ENCODE peak calls at places on chromosomes 13 and 19, in nine cellular contexts. W, K, S, T, R, E, C, H and X are unnamed samples. For H3K27me3, the result is how much of the 10 kb centered on the place peaks cover.

GRCh38 chr19:29942404-29943261 is 594 bp downstream of the URI1 start:
- DNase-seq in W (no peak), K (peak), S (peak), T (peak), R (peak), E (no peak), C (peak), H (peak), X (peak)

GRCh38 chr19:43525836-43526771 is 897 bp downstream of the ETHE1 start:
- DNase-seq in W (no peak), K (no peak), S (no peak), T (peak), R (peak), E (peak), C (peak), H (peak), X (peak)

GRCh38 chr19:51333836-51334460 is 8.0 kb downstream of the VSIG10L start:
- DNase-seq in W (no peak), K (no peak), S (no peak), T (no peak), R (no peak), E (no peak), C (no peak), H (no peak), X (peak)

GRCh38 chr19:47752440-47753211 is 7.3 kb downstream of the NOP53 start:
- DNase-seq in W (no peak), K (no peak), S (no peak), T (no peak), R (no peak), E (no peak), C (peak), H (no peak), X (no peak)

GRCh38 chr13:20525601-20526544 is at the start of gene CRYL1:
- DNase-seq in W (no peak), K (peak), S (peak), T (peak), R (peak), E (peak), C (peak), H (peak), X (peak)

GRCh38 chr13:46903748-46904147 is 6.9 kb upstream of the HTR2A start:
- DNase-seq in W (no peak), K (no peak), S (no peak), T (no peak), R (no peak), E (peak), C (no peak), H (no peak), X (no peak)

GRCh38 chr13:30802953-30803478 is 67.7 kb downstream of the ALOX5AP start:
- DNase-seq in W (no peak), K (peak), S (peak), T (peak), R (peak), E (peak), C (peak), H (peak), X (peak)

GRCh38 chr19:10189631-10190425 is 4.9 kb downstream of the DNMT1 start:
- DNase-seq in W (no peak), K (no peak), S (no peak), T (no peak), R (no peak), E (peak), C (no peak), H (no peak), X (no peak)

GRCh38 chr19:12723643-12724426 is at the start of gene TNPO2:
- DNase-seq in W (no peak), K (peak), S (peak), T (peak), R (peak), E (peak), C (peak), H (peak), X (no peak)

GRCh38 chr13:30872685-30873443 is 33.2 kb upstream of the MEDAG start:
- DNase-seq in W (no peak), K (no peak), S (no peak), T (peak), R (no peak), E (peak), C (no peak), H (no peak), X (peak)

GRCh38 chr19:18339703-18340102 is 695 bp upstream of the PGPEP1 start:
- DNase-seq in W (no peak), K (no peak), S (no peak), T (peak), R (peak), E (peak), C (no peak), H (no peak), X (no peak)

GRCh38 chr13:108352599-108352998 is 83.1 kb downstream of the TNFSF13B start:
- DNase-seq in W (no peak), K (no peak), S (no peak), T (no peak), R (no peak), E (no peak), C (no peak), H (no peak), X (no peak)

GRCh38 chr13:41859555-41859954 is 101.4 kb downstream of the VWA8 start:
- DNase-seq in W (no peak), K (no peak), S (no peak), T (no peak), R (no peak), E (no peak), C (no peak), H (no peak), X (no peak)

GRCh38 chr13:30119476-30119875 is 187.9 kb downstream of the KATNAL1 start:
- DNase-seq in W (no peak), K (no peak), S (peak), T (no peak), R (no peak), E (peak), C (peak), H (no peak), X (no peak)

GRCh38 chr13:113832631-113833030 is 31.2 kb downstream of the GAS6 start:
- DNase-seq in W (no peak), K (peak), S (no peak), T (no peak), R (no peak), E (no peak), C (no peak), H (peak), X (peak)

GRCh38 chr13:84137292-84137691 is 255.0 kb upstream of the SLITRK1 start:
- DNase-seq in W (no peak), K (no peak), S (peak), T (no peak), R (no peak), E (no peak), C (peak), H (no peak), X (no peak)

GRCh38 chr13:34349091-34349722 is 531.3 kb downstream of the RFC3 start:
- DNase-seq in W (no peak), K (no peak), S (no peak), T (no peak), R (peak), E (peak), C (no peak), H (peak), X (peak)

GRCh38 chr19:49272204-49272603 is 52.8 kb downstream of the SLC6A16 start:
- DNase-seq in W (no peak), K (no peak), S (no peak), T (no peak), R (no peak), E (peak), C (no peak), H (no peak), X (no peak)

GRCh38 chr13:98155475-98156111 is 12.7 kb downstream of the FARP1 start:
- DNase-seq in W (no peak), K (no peak), S (no peak), T (no peak), R (no peak), E (peak), C (no peak), H (no peak), X (no peak)

GRCh38 chr13:70630247-70630646 is 522.0 kb upstream of the KLHL1 start:
- DNase-seq in W (no peak), K (no peak), S (no peak), T (no peak), R (no peak), E (no peak), C (no peak), H (no peak), X (no peak)

DNA sequence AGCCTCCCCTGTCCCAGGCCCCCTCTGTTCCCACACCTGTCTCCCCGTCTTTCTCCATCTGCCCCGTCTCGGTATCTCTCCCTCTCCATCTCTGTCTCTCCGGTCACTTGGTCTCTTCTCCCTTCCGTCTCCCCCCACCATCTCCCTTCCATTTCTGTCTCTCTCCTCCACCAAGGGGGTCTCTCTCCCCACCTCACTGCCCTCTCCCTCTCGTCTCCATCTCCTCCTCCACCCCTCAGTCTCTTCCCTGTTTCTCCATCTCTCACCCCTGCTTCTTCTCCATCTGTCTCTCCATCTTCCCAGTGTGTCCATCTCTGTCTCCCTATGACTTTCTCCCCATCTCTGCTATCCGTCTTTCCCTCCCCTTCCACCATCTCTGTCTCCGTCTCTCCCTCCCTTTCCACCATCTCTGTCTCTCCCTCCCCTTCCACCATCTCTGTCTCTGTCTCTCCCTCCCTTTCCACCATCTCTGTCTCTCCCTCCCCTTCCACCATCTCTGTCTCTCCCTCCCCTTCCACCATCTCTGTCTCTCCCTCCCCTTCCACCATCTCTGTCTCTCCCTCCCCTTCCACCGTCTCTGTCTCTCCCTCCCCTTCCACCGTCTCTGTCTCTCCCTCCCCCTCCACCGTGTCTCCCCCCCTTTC is 13.9 kb downstream of the ERFL start:
- DNase-seq in W (no peak), K (no peak), S (no peak), T (no peak), R (no peak), E (no peak), C (no peak), H (no peak), X (no peak)
- H3K27me3 ChIP-seq in W (under half), K (half or more), S (under half), T (half or more), R (under half), E (half or more), C (under half), H (half or more), X (under half)

GRCh38 chr19:41589371-41589770 is 13.4 kb downstream of the CEACAM21 start:
- DNase-seq in W (no peak), K (no peak), S (no peak), T (no peak), R (no peak), E (no peak), C (no peak), H (no peak), X (no peak)

GRCh38 chr19:41587838-41588210 is 11.9 kb downstream of the CEACAM21 start:
- DNase-seq in W (no peak), K (no peak), S (no peak), T (no peak), R (no peak), E (no peak), C (no peak), H (no peak), X (no peak)

GRCh38 chr19:41587101-41587837 is 11.3 kb downstream of the CEACAM21 start:
- DNase-seq in W (no peak), K (no peak), S (no peak), T (no peak), R (no peak), E (no peak), C (no peak), H (no peak), X (no peak)

GRCh38 chr19:41590945-41591344 is 15.0 kb downstream of the CEACAM21 start:
- DNase-seq in W (no peak), K (no peak), S (no peak), T (no peak), R (no peak), E (no peak), C (no peak), H (no peak), X (no peak)

GRCh38 chr19:41588497-41589209 is 12.7 kb downstream of the CEACAM21 start:
- DNase-seq in W (no peak), K (no peak), S (no peak), T (peak), R (no peak), E (peak), C (peak), H (no peak), X (no peak)
- H3K27me3 ChIP-seq in W (under half), K (under half), S (under half), T (under half), R (under half), E (under half), C (under half), H (under half), X (under half)

DNA sequence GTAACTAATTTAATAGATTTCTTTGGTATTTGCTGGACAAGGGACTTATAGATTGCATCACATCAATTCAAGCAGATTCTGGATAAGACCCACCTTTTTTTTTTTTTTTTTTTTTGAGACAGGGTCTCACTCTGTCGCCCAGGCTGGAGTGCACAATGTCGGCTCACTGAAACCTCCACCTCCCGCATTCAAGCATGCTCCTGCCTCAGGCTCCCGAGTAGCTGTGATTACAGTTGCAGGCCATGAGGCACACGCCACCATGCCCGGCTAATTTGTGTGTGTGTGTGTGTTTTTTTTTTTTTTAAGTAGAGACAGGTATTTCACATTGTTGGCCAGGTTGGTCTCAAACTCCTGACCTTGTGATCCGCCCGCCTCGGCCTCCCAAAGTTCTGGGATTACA is 4.2 kb upstream of the PRODH2 start:
- DNase-seq in W (no peak), K (no peak), S (no peak), T (no peak), R (no peak), E (no peak), C (no peak), H (no peak), X (no peak)
- H3K27me3 ChIP-seq in W (under half), K (half or more), S (under half), T (under half), R (under half), E (under half), C (under half), H (half or more), X (under half)

GRCh38 chr19:39679791-39680168 is 24.1 kb downstream of the LGALS16 start:
- DNase-seq in W (no peak), K (no peak), S (no peak), T (no peak), R (no peak), E (no peak), C (no peak), H (no peak), X (no peak)

GRCh38 chr19:39679056-39679790 is 23.5 kb downstream of the LGALS16 start:
- DNase-seq in W (no peak), K (no peak), S (no peak), T (no peak), R (no peak), E (no peak), C (no peak), H (no peak), X (no peak)

GRCh38 chr19:39680593-39680992 is 23.7 kb upstream of the LGALS14 start:
- DNase-seq in W (no peak), K (no peak), S (no peak), T (no peak), R (no peak), E (no peak), C (no peak), H (no peak), X (no peak)

GRCh38 chr19:39684283-39684682 is 20.0 kb upstream of the LGALS14 start:
- DNase-seq in W (no peak), K (no peak), S (no peak), T (no peak), R (no peak), E (no peak), C (no peak), H (no peak), X (no peak)

DNA sequence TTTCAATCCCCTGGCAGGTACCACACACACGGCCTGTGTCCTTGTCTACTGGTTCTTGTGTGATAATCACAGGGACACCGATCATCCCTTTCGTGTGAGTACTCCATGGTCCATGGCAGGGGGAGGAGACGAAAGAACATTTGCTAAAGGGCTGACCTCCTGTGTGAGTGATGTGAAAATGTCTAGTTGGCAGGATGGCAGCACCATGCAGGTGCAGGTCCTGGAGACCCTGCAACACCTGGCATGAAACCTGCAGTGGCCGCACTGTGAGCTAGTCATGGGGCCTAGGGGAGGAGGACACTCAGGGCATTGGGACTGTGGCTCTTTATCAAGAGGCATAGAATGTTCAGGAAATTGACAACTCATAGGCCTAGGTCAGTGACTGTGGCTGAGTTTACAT is 22.9 kb upstream of the LGALS14 start:
- DNase-seq in W (no peak), K (no peak), S (no peak), T (no peak), R (no peak), E (no peak), C (no peak), H (no peak), X (no peak)
- H3K27me3 ChIP-seq in W (half or more), K (under half), S (under half), T (under half), R (under half), E (under half), C (under half), H (under half), X (under half)

GRCh38 chr19:843180-843835 is 2.5 kb downstream of the PRTN3 start:
- DNase-seq in W (no peak), K (peak), S (no peak), T (peak), R (no peak), E (no peak), C (no peak), H (no peak), X (no peak)

GRCh38 chr19:845707-846481 is 5.1 kb downstream of the PRTN3 start:
- DNase-seq in W (no peak), K (peak), S (no peak), T (peak), R (no peak), E (no peak), C (no peak), H (no peak), X (no peak)

GRCh38 chr19:840519-841206 is at the start of gene PRTN3:
- DNase-seq in W (no peak), K (peak), S (no peak), T (no peak), R (no peak), E (no peak), C (no peak), H (no peak), X (peak)

GRCh38 chr19:843836-844299 is 3.1 kb downstream of the PRTN3 start:
- DNase-seq in W (no peak), K (peak), S (no peak), T (peak), R (no peak), E (no peak), C (no peak), H (no peak), X (no peak)

GRCh38 chr19:844300-844971 is 3.6 kb downstream of the PRTN3 start:
- DNase-seq in W (no peak), K (no peak), S (no peak), T (peak), R (no peak), E (no peak), C (no peak), H (no peak), X (no peak)
- H3K27me3 ChIP-seq in W (under half), K (half or more), S (under half), T (under half), R (under half), E (under half), C (under half), H (half or more), X (under half)

GRCh38 chr19:46412034-46412982 is 1.1 kb downstream of the CCDC8 start:
- DNase-seq in W (no peak), K (peak), S (no peak), T (peak), R (no peak), E (no peak), C (no peak), H (no peak), X (no peak)

GRCh38 chr19:46411088-46412033 is 2.0 kb downstream of the CCDC8 start:
- DNase-seq in W (no peak), K (peak), S (no peak), T (no peak), R (no peak), E (no peak), C (no peak), H (no peak), X (no peak)

GRCh38 chr19:46409146-46409545 is 4.2 kb downstream of the CCDC8 start:
- DNase-seq in W (no peak), K (no peak), S (no peak), T (no peak), R (no peak), E (no peak), C (no peak), H (no peak), X (no peak)

GRCh38 chr19:46408611-46409039 is 4.7 kb downstream of the CCDC8 start:
- DNase-seq in W (no peak), K (peak), S (no peak), T (peak), R (peak), E (peak), C (no peak), H (peak), X (peak)

GRCh38 chr19:46410205-46411087 is 2.9 kb downstream of the CCDC8 start:
- DNase-seq in W (no peak), K (peak), S (no peak), T (no peak), R (no peak), E (no peak), C (no peak), H (no peak), X (no peak)
- H3K27me3 ChIP-seq in W (under half), K (half or more), S (half or more), T (half or more), R (under half), E (under half), C (under half), H (half or more), X (under half)

GRCh38 chr19:7731218-7731595 is 703 bp downstream of the CLEC4G start:
- DNase-seq in W (no peak), K (no peak), S (no peak), T (no peak), R (no peak), E (no peak), C (no peak), H (no peak), X (no peak)
- H3K27me3 ChIP-seq in W (under half), K (half or more), S (under half), T (half or more), R (under half), E (under half), C (under half), H (half or more), X (under half)

GRCh38 chr19:54298357-54299125 is 14.4 kb downstream of the LILRA5 start:
- DNase-seq in W (no peak), K (no peak), S (no peak), T (no peak), R (no peak), E (no peak), C (no peak), H (no peak), X (no peak)
- H3K27me3 ChIP-seq in W (under half), K (under half), S (under half), T (under half), R (under half), E (under half), C (under half), H (half or more), X (under half)

GRCh38 chr19:31049431-31049830 is 299.8 kb downstream of the TSHZ3 start:
- DNase-seq in W (no peak), K (no peak), S (no peak), T (no peak), R (peak), E (no peak), C (no peak), H (no peak), X (no peak)
- H3K27me3 ChIP-seq in W (under half), K (under half), S (under half), T (under half), R (under half), E (under half), C (under half), H (under half), X (under half)